ENCODE peak calls at places on chromosomes 13 and 19, in five cellular contexts. One of them, this sample, is unnamed.
A peak's percentile ranks its signal among the peaks of the same experiment; 100 is the strongest.

GRCh38 chr19:2416321-2417097 is 10.9 kb downstream of the TIMM13 start:
- DNase-seq in SK-N-MC: no peak
- DNase-seq in astrocyte: no peak
- DNase-seq in fibroblast of lung: no peak
- DNase-seq in neural progenitor cell: no peak
- DNase-seq in this sample: no peak

GRCh38 chr13:73835138-73835721 is 299.0 kb downstream of the KLF12 start:
- DNase-seq in SK-N-MC: peak; percentile 35
- DNase-seq in astrocyte: peak; percentile 29
- DNase-seq in fibroblast of lung: peak; percentile 68
- DNase-seq in neural progenitor cell: peak; percentile 44
- DNase-seq in this sample: no peak

GRCh38 chr19:10389863-10390262 is 9.5 kb upstream of the TYK2 start:
- DNase-seq in SK-N-MC: no peak
- DNase-seq in astrocyte: no peak
- DNase-seq in fibroblast of lung: no peak
- DNase-seq in neural progenitor cell: peak; percentile 37
- DNase-seq in this sample: no peak

GRCh38 chr13:27446986-27447583 is 3.3 kb downstream of the MTIF3 start:
- DNase-seq in SK-N-MC: no peak
- DNase-seq in astrocyte: no peak
- DNase-seq in fibroblast of lung: no peak
- DNase-seq in neural progenitor cell: no peak
- DNase-seq in this sample: no peak

GRCh38 chr13:39273953-39274352 is 235.7 kb downstream of the NHLRC3 start:
- DNase-seq in SK-N-MC: no peak
- DNase-seq in astrocyte: no peak
- DNase-seq in fibroblast of lung: peak; percentile 20
- DNase-seq in neural progenitor cell: peak; percentile 28
- DNase-seq in this sample: no peak

GRCh38 chr19:47264629-47265028 is 8.3 kb downstream of the CCDC9 start:
- DNase-seq in SK-N-MC: no peak
- DNase-seq in astrocyte: no peak
- DNase-seq in fibroblast of lung: no peak
- DNase-seq in neural progenitor cell: no peak
- DNase-seq in this sample: no peak

GRCh38 chr13:26619321-26619720 is 61.8 kb downstream of the WASF3 start:
- DNase-seq in SK-N-MC: no peak
- DNase-seq in astrocyte: peak; percentile 93
- DNase-seq in fibroblast of lung: peak; percentile 46
- DNase-seq in neural progenitor cell: no peak
- DNase-seq in this sample: no peak

GRCh38 chr13:65985632-65986031 is 1244.5 kb downstream of the PCDH9 start:
- DNase-seq in SK-N-MC: no peak
- DNase-seq in astrocyte: no peak
- DNase-seq in fibroblast of lung: no peak
- DNase-seq in neural progenitor cell: peak; percentile 39
- DNase-seq in this sample: no peak

GRCh38 chr13:72313546-72313945 is 413.9 kb downstream of the MZT1 start:
- DNase-seq in SK-N-MC: no peak
- DNase-seq in astrocyte: no peak
- DNase-seq in fibroblast of lung: no peak
- DNase-seq in neural progenitor cell: no peak
- DNase-seq in this sample: no peak

GRCh38 chr19:55549500-55550320 is 4.4 kb upstream of the SBK3 start:
- DNase-seq in SK-N-MC: no peak
- DNase-seq in astrocyte: peak; percentile 93
- DNase-seq in fibroblast of lung: peak; percentile 90
- DNase-seq in neural progenitor cell: peak; percentile 88
- DNase-seq in this sample: peak; percentile 89

GRCh38 chr13:110418944-110419343 is 111.9 kb downstream of the COL4A2 start:
- DNase-seq in SK-N-MC: no peak
- DNase-seq in astrocyte: no peak
- DNase-seq in fibroblast of lung: no peak
- DNase-seq in neural progenitor cell: no peak
- DNase-seq in this sample: peak; percentile 12

GRCh38 chr19:1671716-1672037 is 19.3 kb upstream of the TCF3 start:
- DNase-seq in SK-N-MC: no peak
- DNase-seq in astrocyte: no peak
- DNase-seq in fibroblast of lung: no peak
- DNase-seq in neural progenitor cell: no peak
- DNase-seq in this sample: no peak

GRCh38 chr13:98199480-98199879 is 22.4 kb upstream of the RNF113B start:
- DNase-seq in SK-N-MC: no peak
- DNase-seq in astrocyte: no peak
- DNase-seq in fibroblast of lung: no peak
- DNase-seq in neural progenitor cell: no peak
- DNase-seq in this sample: no peak

GRCh38 chr19:12137541-12137940 is 2.6 kb downstream of the ZNF20 start:
- DNase-seq in SK-N-MC: no peak
- DNase-seq in astrocyte: no peak
- DNase-seq in fibroblast of lung: no peak
- DNase-seq in neural progenitor cell: no peak
- DNase-seq in this sample: no peak

GRCh38 chr13:38308736-38309135 is 40.9 kb upstream of the UFM1 start:
- DNase-seq in SK-N-MC: no peak
- DNase-seq in astrocyte: peak; percentile 73
- DNase-seq in fibroblast of lung: peak; percentile 2
- DNase-seq in neural progenitor cell: no peak
- DNase-seq in this sample: peak; percentile 96

GRCh38 chr19:6632002-6632621 is 37.8 kb downstream of the TNFSF14 start:
- DNase-seq in SK-N-MC: peak; percentile 71
- DNase-seq in astrocyte: peak; percentile 39
- DNase-seq in fibroblast of lung: peak; percentile 78
- DNase-seq in neural progenitor cell: peak; percentile 86
- DNase-seq in this sample: peak; percentile 50

GRCh38 chr19:38044267-38045111 is 137.5 kb downstream of the SIPA1L3 start:
- DNase-seq in SK-N-MC: no peak
- DNase-seq in astrocyte: peak; percentile 60
- DNase-seq in fibroblast of lung: no peak
- DNase-seq in neural progenitor cell: no peak
- DNase-seq in this sample: no peak

GRCh38 chr19:15280915-15281683 is 48.9 kb upstream of the EPHX3 start:
- DNase-seq in SK-N-MC: no peak
- DNase-seq in astrocyte: peak; percentile 81
- DNase-seq in fibroblast of lung: peak; percentile 91
- DNase-seq in neural progenitor cell: peak; percentile 96
- DNase-seq in this sample: peak; percentile 63

GRCh38 chr13:32142956-32143375 is 111.4 kb downstream of the FRY start:
- DNase-seq in SK-N-MC: no peak
- DNase-seq in astrocyte: peak; percentile 74
- DNase-seq in fibroblast of lung: peak; percentile 36
- DNase-seq in neural progenitor cell: peak; percentile 50
- DNase-seq in this sample: peak; percentile 59

GRCh38 chr19:8489591-8490394 is 12.6 kb downstream of the PRAM1 start:
- DNase-seq in SK-N-MC: no peak
- DNase-seq in astrocyte: no peak
- DNase-seq in fibroblast of lung: no peak
- DNase-seq in neural progenitor cell: no peak
- DNase-seq in this sample: no peak

GRCh38 chr13:94312511-94313191 is 166.8 kb downstream of the DCT start:
- DNase-seq in SK-N-MC: no peak
- DNase-seq in astrocyte: no peak
- DNase-seq in fibroblast of lung: no peak
- DNase-seq in neural progenitor cell: peak; percentile 56
- DNase-seq in this sample: no peak

GRCh38 chr13:78201411-78201810 is 282.8 kb upstream of the EDNRB start:
- DNase-seq in SK-N-MC: no peak
- DNase-seq in astrocyte: no peak
- DNase-seq in fibroblast of lung: no peak
- DNase-seq in neural progenitor cell: no peak
- DNase-seq in this sample: no peak

GRCh38 chr13:109156181-109156935 is 526.9 kb downstream of the MYO16 start:
- DNase-seq in SK-N-MC: no peak
- DNase-seq in astrocyte: peak; percentile 92
- DNase-seq in fibroblast of lung: peak; percentile 89
- DNase-seq in neural progenitor cell: no peak
- DNase-seq in this sample: peak; percentile 98

GRCh38 chr19:50717026-50717723 is 2.4 kb downstream of the SHANK1 start:
- DNase-seq in SK-N-MC: no peak
- DNase-seq in astrocyte: no peak
- DNase-seq in fibroblast of lung: no peak
- DNase-seq in neural progenitor cell: no peak
- DNase-seq in this sample: no peak
- TF ChIP-seq EZH2 in SK-N-MC: no peak
- TF ChIP-seq EZH2 in astrocyte: no peak
- TF ChIP-seq EZH2 in fibroblast of lung: no peak
- TF ChIP-seq EZH2 in neural progenitor cell: no peak
- TF ChIP-seq EZH2 in this sample: no peak

GRCh38 chr19:48393559-48394330 is at the start of gene GRIN2D:
- DNase-seq in SK-N-MC: no peak
- DNase-seq in astrocyte: peak; percentile 31
- DNase-seq in fibroblast of lung: peak; percentile 26
- DNase-seq in neural progenitor cell: peak; percentile 76
- DNase-seq in this sample: peak; percentile 37
- TF ChIP-seq EZH2 in SK-N-MC: no peak
- TF ChIP-seq EZH2 in astrocyte: peak; percentile 72
- TF ChIP-seq EZH2 in fibroblast of lung: peak; percentile 87
- TF ChIP-seq EZH2 in neural progenitor cell: peak; percentile 53
- TF ChIP-seq EZH2 in this sample: no peak

GRCh38 chr19:40216013-40216776 is 2.0 kb downstream of the TTC9B start:
- DNase-seq in SK-N-MC: no peak
- DNase-seq in astrocyte: no peak
- DNase-seq in fibroblast of lung: no peak
- DNase-seq in neural progenitor cell: no peak
- DNase-seq in this sample: no peak

GRCh38 chr19:40214936-40215335 is 3.2 kb downstream of the TTC9B start:
- DNase-seq in SK-N-MC: no peak
- DNase-seq in astrocyte: no peak
- DNase-seq in fibroblast of lung: no peak
- DNase-seq in neural progenitor cell: no peak
- DNase-seq in this sample: no peak

GRCh38 chr19:40217027-40217810 is 965 bp downstream of the TTC9B start:
- DNase-seq in SK-N-MC: no peak
- DNase-seq in astrocyte: no peak
- DNase-seq in fibroblast of lung: no peak
- DNase-seq in neural progenitor cell: peak; percentile 41
- DNase-seq in this sample: peak; percentile 92

GRCh38 chr19:40217921-40218890 is at the start of gene TTC9B:
- DNase-seq in SK-N-MC: no peak
- DNase-seq in astrocyte: no peak
- DNase-seq in fibroblast of lung: no peak
- DNase-seq in neural progenitor cell: peak; percentile 93
- DNase-seq in this sample: no peak

DNA sequence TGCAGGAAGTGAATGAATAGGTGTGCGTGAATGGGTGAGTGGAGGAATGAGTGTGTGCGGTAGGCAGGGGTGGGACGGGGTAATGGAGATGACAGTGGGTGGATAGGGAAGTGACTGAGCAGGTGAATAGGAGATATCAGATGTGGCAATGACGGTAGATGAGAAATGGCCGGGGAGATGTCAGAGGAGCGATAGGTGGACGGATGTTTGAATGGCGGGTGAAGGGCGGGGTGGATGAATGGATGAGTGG is 1.5 kb downstream of the TTC9B start:
- DNase-seq in SK-N-MC: no peak
- DNase-seq in astrocyte: no peak
- DNase-seq in fibroblast of lung: no peak
- DNase-seq in neural progenitor cell: no peak
- DNase-seq in this sample: no peak
- TF ChIP-seq EZH2 in SK-N-MC: no peak
- TF ChIP-seq EZH2 in astrocyte: no peak
- TF ChIP-seq EZH2 in fibroblast of lung: no peak
- TF ChIP-seq EZH2 in neural progenitor cell: peak; percentile 71
- TF ChIP-seq EZH2 in this sample: no peak

GRCh38 chr13:48775285-48775684 is 121.6 kb downstream of the CYSLTR2 start:
- DNase-seq in SK-N-MC: no peak
- DNase-seq in astrocyte: peak; percentile 95
- DNase-seq in fibroblast of lung: no peak
- DNase-seq in neural progenitor cell: no peak
- DNase-seq in this sample: no peak
- TF ChIP-seq EZH2 in SK-N-MC: no peak
- TF ChIP-seq EZH2 in astrocyte: no peak
- TF ChIP-seq EZH2 in fibroblast of lung: no peak
- TF ChIP-seq EZH2 in neural progenitor cell: no peak
- TF ChIP-seq EZH2 in this sample: no peak

DNA sequence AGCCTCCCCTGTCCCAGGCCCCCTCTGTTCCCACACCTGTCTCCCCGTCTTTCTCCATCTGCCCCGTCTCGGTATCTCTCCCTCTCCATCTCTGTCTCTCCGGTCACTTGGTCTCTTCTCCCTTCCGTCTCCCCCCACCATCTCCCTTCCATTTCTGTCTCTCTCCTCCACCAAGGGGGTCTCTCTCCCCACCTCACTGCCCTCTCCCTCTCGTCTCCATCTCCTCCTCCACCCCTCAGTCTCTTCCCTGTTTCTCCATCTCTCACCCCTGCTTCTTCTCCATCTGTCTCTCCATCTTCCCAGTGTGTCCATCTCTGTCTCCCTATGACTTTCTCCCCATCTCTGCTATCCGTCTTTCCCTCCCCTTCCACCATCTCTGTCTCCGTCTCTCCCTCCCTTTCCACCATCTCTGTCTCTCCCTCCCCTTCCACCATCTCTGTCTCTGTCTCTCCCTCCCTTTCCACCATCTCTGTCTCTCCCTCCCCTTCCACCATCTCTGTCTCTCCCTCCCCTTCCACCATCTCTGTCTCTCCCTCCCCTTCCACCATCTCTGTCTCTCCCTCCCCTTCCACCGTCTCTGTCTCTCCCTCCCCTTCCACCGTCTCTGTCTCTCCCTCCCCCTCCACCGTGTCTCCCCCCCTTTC is 13.9 kb downstream of the ERFL start:
- DNase-seq in SK-N-MC: no peak
- DNase-seq in astrocyte: no peak
- DNase-seq in fibroblast of lung: no peak
- DNase-seq in neural progenitor cell: no peak
- DNase-seq in this sample: no peak
- TF ChIP-seq EZH2 in SK-N-MC: no peak
- TF ChIP-seq EZH2 in astrocyte: peak; percentile 48
- TF ChIP-seq EZH2 in fibroblast of lung: peak; percentile 94
- TF ChIP-seq EZH2 in neural progenitor cell: no peak
- TF ChIP-seq EZH2 in this sample: no peak

DNA sequence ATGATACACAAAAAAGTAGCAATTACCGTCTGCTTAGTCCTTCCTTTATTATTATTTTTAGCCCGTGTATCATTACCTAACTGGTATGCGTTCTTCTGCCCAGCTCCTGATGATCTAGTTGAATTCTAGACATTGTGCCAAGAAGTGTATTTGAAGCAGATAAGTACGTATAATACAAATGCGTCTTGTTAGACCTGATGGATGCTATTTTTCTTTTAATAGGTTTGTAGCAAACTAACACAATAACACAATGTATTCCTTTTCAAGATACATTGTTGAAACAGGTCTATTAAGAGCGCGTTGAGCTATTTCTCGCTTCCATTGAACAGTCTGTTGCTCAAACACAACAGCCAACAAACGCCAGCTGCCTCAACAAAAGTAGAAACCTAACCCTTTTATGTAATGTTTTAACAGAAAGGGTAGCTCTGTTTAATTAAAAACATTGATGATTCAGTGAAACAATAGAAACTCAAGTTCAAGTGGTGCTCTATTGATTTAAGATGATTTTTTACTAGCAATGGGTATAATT is 14.7 kb downstream of the ZIC2 start:
- DNase-seq in SK-N-MC: no peak
- DNase-seq in astrocyte: no peak
- DNase-seq in fibroblast of lung: peak; percentile 45
- DNase-seq in neural progenitor cell: peak; percentile 57
- DNase-seq in this sample: no peak
- TF ChIP-seq EZH2 in SK-N-MC: no peak
- TF ChIP-seq EZH2 in astrocyte: no peak
- TF ChIP-seq EZH2 in fibroblast of lung: no peak
- TF ChIP-seq EZH2 in neural progenitor cell: no peak
- TF ChIP-seq EZH2 in this sample: no peak

GRCh38 chr13:99973163-99973785 is 1.7 kb upstream of the ZIC5 start:
- DNase-seq in SK-N-MC: no peak
- DNase-seq in astrocyte: no peak
- DNase-seq in fibroblast of lung: no peak
- DNase-seq in neural progenitor cell: no peak
- DNase-seq in this sample: no peak
- TF ChIP-seq EZH2 in SK-N-MC: no peak
- TF ChIP-seq EZH2 in astrocyte: no peak
- TF ChIP-seq EZH2 in fibroblast of lung: peak; percentile 16
- TF ChIP-seq EZH2 in neural progenitor cell: no peak
- TF ChIP-seq EZH2 in this sample: no peak

This sample was measured in PC-9.